ENCODE peak calls at places on chromosomes 3 and 15, in nine cellular contexts. One of them, this sample, is unnamed.

GRCh38 chr15:70750203-70750869 is 13.0 kb downstream of the UACA start:
- DNase-seq in T-helper 2 cell: no peak
- DNase-seq in fibroblast of lung: no peak
- DNase-seq in HFFc6: no peak
- DNase-seq in ovary: no peak
- DNase-seq in stimulated activated CD8-positive, alpha-beta memory T cell treated with anti-CD3 and anti-CD28 coated beads, Interleukin-4, amount 100 ng/mL, for 1 hour: no peak
- DNase-seq in T follicular helper cell: no peak
- DNase-seq in GM10248: no peak
- DNase-seq in HEK293T: no peak
- DNase-seq in this sample: no peak

GRCh38 chr3:50213383-50213782 is 8.3 kb downstream of the SLC38A3 start:
- DNase-seq in HEK293T: no peak
- DNase-seq in T follicular helper cell: no peak
- DNase-seq in stimulated activated CD8-positive, alpha-beta memory T cell treated with anti-CD3 and anti-CD28 coated beads, Interleukin-4, amount 100 ng/mL, for 1 hour: no peak
- DNase-seq in T-helper 2 cell: no peak
- DNase-seq in fibroblast of lung: no peak
- DNase-seq in GM10248: no peak
- DNase-seq in ovary: no peak
- DNase-seq in HFFc6: no peak
- DNase-seq in this sample: peak

GRCh38 chr3:119557874-119558264 is 1.5 kb downstream of the CD80 start:
- DNase-seq in ovary: no peak
- DNase-seq in T-helper 2 cell: no peak
- DNase-seq in T follicular helper cell: no peak
- DNase-seq in GM10248: no peak
- DNase-seq in fibroblast of lung: no peak
- DNase-seq in stimulated activated CD8-positive, alpha-beta memory T cell treated with anti-CD3 and anti-CD28 coated beads, Interleukin-4, amount 100 ng/mL, for 1 hour: no peak
- DNase-seq in HFFc6: no peak
- DNase-seq in HEK293T: no peak
- DNase-seq in this sample: no peak

GRCh38 chr3:185021326-185021725 is 131.5 kb downstream of the C3orf70 start:
- DNase-seq in fibroblast of lung: peak
- DNase-seq in stimulated activated CD8-positive, alpha-beta memory T cell treated with anti-CD3 and anti-CD28 coated beads, Interleukin-4, amount 100 ng/mL, for 1 hour: no peak
- DNase-seq in HFFc6: peak
- DNase-seq in ovary: no peak
- DNase-seq in T follicular helper cell: no peak
- DNase-seq in HEK293T: no peak
- DNase-seq in T-helper 2 cell: no peak
- DNase-seq in GM10248: no peak
- DNase-seq in this sample: no peak

GRCh38 chr3:77319711-77320110 is 279.8 kb downstream of the ROBO2 start:
- DNase-seq in stimulated activated CD8-positive, alpha-beta memory T cell treated with anti-CD3 and anti-CD28 coated beads, Interleukin-4, amount 100 ng/mL, for 1 hour: no peak
- DNase-seq in HEK293T: peak
- DNase-seq in T follicular helper cell: no peak
- DNase-seq in fibroblast of lung: peak
- DNase-seq in HFFc6: no peak
- DNase-seq in T-helper 2 cell: no peak
- DNase-seq in ovary: no peak
- DNase-seq in GM10248: no peak
- DNase-seq in this sample: no peak

GRCh38 chr3:10248984-10249748 is 907 bp downstream of the TATDN2 start:
- DNase-seq in HFFc6: no peak
- DNase-seq in ovary: peak
- DNase-seq in HEK293T: peak
- DNase-seq in GM10248: peak
- DNase-seq in T follicular helper cell: peak
- DNase-seq in fibroblast of lung: peak
- DNase-seq in stimulated activated CD8-positive, alpha-beta memory T cell treated with anti-CD3 and anti-CD28 coated beads, Interleukin-4, amount 100 ng/mL, for 1 hour: no peak
- DNase-seq in T-helper 2 cell: peak
- DNase-seq in this sample: peak

GRCh38 chr3:43855674-43856299 is 165.0 kb downstream of the ABHD5 start:
- DNase-seq in GM10248: peak
- DNase-seq in HEK293T: peak
- DNase-seq in ovary: peak
- DNase-seq in stimulated activated CD8-positive, alpha-beta memory T cell treated with anti-CD3 and anti-CD28 coated beads, Interleukin-4, amount 100 ng/mL, for 1 hour: no peak
- DNase-seq in HFFc6: peak
- DNase-seq in T follicular helper cell: no peak
- DNase-seq in T-helper 2 cell: no peak
- DNase-seq in fibroblast of lung: peak
- DNase-seq in this sample: peak

GRCh38 chr3:41334426-41334825 is 135.1 kb downstream of the CTNNB1 start:
- DNase-seq in T-helper 2 cell: no peak
- DNase-seq in ovary: no peak
- DNase-seq in stimulated activated CD8-positive, alpha-beta memory T cell treated with anti-CD3 and anti-CD28 coated beads, Interleukin-4, amount 100 ng/mL, for 1 hour: no peak
- DNase-seq in T follicular helper cell: no peak
- DNase-seq in HFFc6: no peak
- DNase-seq in HEK293T: no peak
- DNase-seq in GM10248: no peak
- DNase-seq in fibroblast of lung: no peak
- DNase-seq in this sample: no peak

GRCh38 chr3:43768594-43768993 is 77.9 kb downstream of the ABHD5 start:
- DNase-seq in T follicular helper cell: no peak
- DNase-seq in HFFc6: no peak
- DNase-seq in ovary: no peak
- DNase-seq in fibroblast of lung: no peak
- DNase-seq in stimulated activated CD8-positive, alpha-beta memory T cell treated with anti-CD3 and anti-CD28 coated beads, Interleukin-4, amount 100 ng/mL, for 1 hour: no peak
- DNase-seq in T-helper 2 cell: no peak
- DNase-seq in GM10248: no peak
- DNase-seq in HEK293T: no peak
- DNase-seq in this sample: no peak

GRCh38 chr15:89758981-89759380 is 7.9 kb upstream of the MESP1 start:
- DNase-seq in stimulated activated CD8-positive, alpha-beta memory T cell treated with anti-CD3 and anti-CD28 coated beads, Interleukin-4, amount 100 ng/mL, for 1 hour: no peak
- DNase-seq in T-helper 2 cell: no peak
- DNase-seq in T follicular helper cell: no peak
- DNase-seq in fibroblast of lung: no peak
- DNase-seq in HEK293T: no peak
- DNase-seq in ovary: no peak
- DNase-seq in HFFc6: no peak
- DNase-seq in GM10248: no peak
- DNase-seq in this sample: no peak

GRCh38 chr15:27410986-27411385 is 440.0 kb downstream of the GABRG3 start:
- DNase-seq in GM10248: no peak
- DNase-seq in stimulated activated CD8-positive, alpha-beta memory T cell treated with anti-CD3 and anti-CD28 coated beads, Interleukin-4, amount 100 ng/mL, for 1 hour: no peak
- DNase-seq in ovary: no peak
- DNase-seq in fibroblast of lung: peak
- DNase-seq in HEK293T: no peak
- DNase-seq in T follicular helper cell: no peak
- DNase-seq in T-helper 2 cell: no peak
- DNase-seq in HFFc6: no peak
- DNase-seq in this sample: no peak

GRCh38 chr15:97717806-97718205 is 242.7 kb upstream of the ARRDC4 start:
- DNase-seq in fibroblast of lung: no peak
- DNase-seq in T follicular helper cell: no peak
- DNase-seq in stimulated activated CD8-positive, alpha-beta memory T cell treated with anti-CD3 and anti-CD28 coated beads, Interleukin-4, amount 100 ng/mL, for 1 hour: no peak
- DNase-seq in HEK293T: no peak
- DNase-seq in T-helper 2 cell: no peak
- DNase-seq in ovary: no peak
- DNase-seq in GM10248: no peak
- DNase-seq in HFFc6: no peak
- DNase-seq in this sample: no peak

GRCh38 chr3:18033581-18033980 is 291.1 kb upstream of the TBC1D5 start:
- DNase-seq in HEK293T: no peak
- DNase-seq in stimulated activated CD8-positive, alpha-beta memory T cell treated with anti-CD3 and anti-CD28 coated beads, Interleukin-4, amount 100 ng/mL, for 1 hour: no peak
- DNase-seq in T-helper 2 cell: no peak
- DNase-seq in ovary: no peak
- DNase-seq in fibroblast of lung: no peak
- DNase-seq in GM10248: no peak
- DNase-seq in HFFc6: no peak
- DNase-seq in T follicular helper cell: no peak
- DNase-seq in this sample: no peak

GRCh38 chr15:70426065-70426821 is 328.5 kb upstream of the TLE3 start:
- DNase-seq in stimulated activated CD8-positive, alpha-beta memory T cell treated with anti-CD3 and anti-CD28 coated beads, Interleukin-4, amount 100 ng/mL, for 1 hour: no peak
- DNase-seq in HEK293T: peak
- DNase-seq in T-helper 2 cell: no peak
- DNase-seq in GM10248: no peak
- DNase-seq in ovary: no peak
- DNase-seq in HFFc6: no peak
- DNase-seq in fibroblast of lung: peak
- DNase-seq in T follicular helper cell: no peak
- DNase-seq in this sample: no peak

GRCh38 chr15:66233487-66234415 is 19.8 kb downstream of the MEGF11 start:
- DNase-seq in ovary: no peak
- DNase-seq in HFFc6: peak
- DNase-seq in GM10248: no peak
- DNase-seq in T-helper 2 cell: no peak
- DNase-seq in fibroblast of lung: peak
- DNase-seq in HEK293T: peak
- DNase-seq in stimulated activated CD8-positive, alpha-beta memory T cell treated with anti-CD3 and anti-CD28 coated beads, Interleukin-4, amount 100 ng/mL, for 1 hour: no peak
- DNase-seq in T follicular helper cell: no peak
- DNase-seq in this sample: no peak